ENCODE peak calls at places on chromosome 2, in six cellular contexts. R, L, W, N, Z and C are unnamed samples.

GRCh38 chr2:208042041-208042440 is 16.7 kb upstream of the PLEKHM3 start:
- DNase-seq in N (no peak), Z (no peak), W (no peak), L (peak), R (no peak), C (no peak)

GRCh38 chr2:36456227-36456788 is 100.7 kb downstream of the CRIM1 start:
- DNase-seq in Z (no peak), W (no peak), R (no peak), N (no peak), L (peak), C (no peak)

GRCh38 chr2:142065700-142066099 is 65.1 kb downstream of the LRP1B start:
- DNase-seq in R (no peak), L (no peak), W (no peak), N (no peak), Z (no peak), C (no peak)

GRCh38 chr2:1626271-1626681 is 118.0 kb downstream of the PXDN start:
- DNase-seq in N (no peak), W (no peak), R (no peak), L (no peak), Z (no peak), C (no peak)

GRCh38 chr2:188316354-188316753 is 24.7 kb downstream of the GULP1 start:
- DNase-seq in Z (no peak), R (no peak), W (no peak), L (no peak), N (no peak), C (no peak)

GRCh38 chr2:46863895-46864294 is 51.7 kb downstream of the MCFD2 start:
- DNase-seq in W (no peak), Z (no peak), N (no peak), L (no peak), R (no peak), C (no peak)

GRCh38 chr2:126905991-126906390 is 7.3 kb downstream of the TEX51 start:
- DNase-seq in W (no peak), L (no peak), Z (no peak), N (no peak), R (no peak), C (no peak)

GRCh38 chr2:48900321-48901014 is 144.9 kb upstream of the LHCGR start:
- DNase-seq in W (no peak), N (no peak), R (peak), Z (no peak), L (no peak), C (no peak)

GRCh38 chr2:58638256-58638795 is 397.2 kb upstream of the FANCL start:
- DNase-seq in W (no peak), R (no peak), L (no peak), N (no peak), Z (no peak), C (no peak)

GRCh38 chr2:240426797-240427721 is 8.4 kb upstream of the GPC1 start:
- DNase-seq in L (peak), Z (no peak), N (no peak), W (peak), R (no peak), C (peak)

GRCh38 chr2:216057688-216058193 is 23.9 kb downstream of the PECR start:
- DNase-seq in Z (no peak), L (peak), W (peak), R (no peak), N (no peak), C (peak)

GRCh38 chr2:9473985-9474360 is 378 bp upstream of the IAH1 start:
- DNase-seq in Z (peak), N (no peak), R (no peak), W (peak), L (peak), C (peak)

GRCh38 chr2:221426929-221427328 is 145.2 kb downstream of the EPHA4 start:
- DNase-seq in N (no peak), L (no peak), Z (no peak), R (no peak), W (no peak), C (no peak)

GRCh38 chr2:26765475-26766200 is 1.6 kb downstream of the SLC35F6 start:
- DNase-seq in Z (no peak), N (no peak), R (no peak), W (no peak), L (no peak), C (no peak)

GRCh38 chr2:165743442-165743841 is 50.6 kb downstream of the GALNT3 start:
- DNase-seq in N (no peak), Z (no peak), L (no peak), W (no peak), R (no peak), C (no peak)